ENCODE peak calls at places on chromosome 4, in five cellular contexts. K is Peyer's patch, T is choroid plexus epithelial cell, L is AG04450, G is hepatocyte. F is an unnamed sample.
A peak's percentile ranks its signal among the peaks of the same experiment; 100 is the strongest.

GRCh38 chr4:38243385-38244053 is 283.3 kb downstream of the PTTG2 start:
- DNase-seq in K (no peak), T (peak; percentile 26), L (no peak), G (peak; percentile 52), F (no peak)

GRCh38 chr4:127788517-127788916 is 6.4 kb downstream of the HSPA4L start:
- DNase-seq in K (no peak), T (peak; percentile 9), L (no peak), G (no peak), F (no peak)

GRCh38 chr4:124334119-124334518 is 378.4 kb downstream of the ANKRD50 start:
- DNase-seq in K (no peak), T (peak; percentile 93), L (peak; percentile 66), G (peak; percentile 80), F (peak; percentile 55)

GRCh38 chr4:5971077-5971447 is 47.2 kb downstream of the C4orf50 start:
- DNase-seq in K (no peak), T (no peak), L (no peak), G (no peak), F (no peak)

GRCh38 chr4:188154668-188155423 is 15.6 kb downstream of the TRIML1 start:
- DNase-seq in K (no peak), T (no peak), L (no peak), G (no peak), F (no peak)

GRCh38 chr4:91373546-91373945 is 930.2 kb upstream of the GRID2 start:
- DNase-seq in K (no peak), T (no peak), L (no peak), G (peak; percentile 5), F (no peak)

GRCh38 chr4:140426610-140427103 is 791 bp downstream of the CLGN start:
- DNase-seq in K (no peak), T (no peak), L (no peak), G (peak; percentile 19), F (no peak)

GRCh38 chr4:92381640-92382039 is 77.9 kb downstream of the GRID2 start:
- DNase-seq in K (no peak), T (peak; percentile 12), L (no peak), G (no peak), F (peak; percentile 1)

GRCh38 chr4:41560112-41560511 is 22.2 kb downstream of the LIMCH1 start:
- DNase-seq in K (no peak), T (no peak), L (no peak), G (no peak), F (no peak)

GRCh38 chr4:121705521-121705920 is 8.7 kb upstream of the ANXA5 start:
- DNase-seq in K (no peak), T (no peak), L (no peak), G (no peak), F (no peak)

GRCh38 chr4:128384091-128384520 is 96.5 kb upstream of the PGRMC2 start:
- DNase-seq in K (no peak), T (peak; percentile 89), L (no peak), G (no peak), F (no peak)

GRCh38 chr4:162347492-162348213 is 183.9 kb upstream of the FSTL5 start:
- DNase-seq in K (no peak), T (no peak), L (no peak), G (no peak), F (no peak)

GRCh38 chr4:155899891-155900290 is 3.6 kb upstream of the TDO2 start:
- DNase-seq in K (no peak), T (peak; percentile 3), L (no peak), G (no peak), F (no peak)

GRCh38 chr4:185066179-185066578 is 47.9 kb downstream of the HELT start:
- DNase-seq in K (no peak), T (no peak), L (no peak), G (no peak), F (no peak)

GRCh38 chr4:185071412-185071811 is 53.1 kb downstream of the HELT start:
- DNase-seq in K (no peak), T (peak; percentile 5), L (no peak), G (no peak), F (no peak)

GRCh38 chr4:185068837-185069236 is 50.5 kb downstream of the HELT start:
- DNase-seq in K (no peak), T (no peak), L (no peak), G (no peak), F (no peak)
- TF ChIP-seq CTCF in K (no peak), T (no peak), L (no peak), G (no peak), F (no peak)

GRCh38 chr4:115110191-115111166 is 2.9 kb downstream of the NDST4 start:
- DNase-seq in K (no peak), T (peak; percentile 46), L (no peak), G (peak; percentile 28), F (no peak)

GRCh38 chr4:115108850-115109249 is 4.6 kb downstream of the NDST4 start:
- DNase-seq in K (no peak), T (no peak), L (no peak), G (no peak), F (no peak)

GRCh38 chr4:115113382-115114106 is at the start of gene NDST4:
- DNase-seq in K (no peak), T (peak; percentile 85), L (no peak), G (peak; percentile 25), F (peak; percentile 45)
- H3K4me3 ChIP-seq in K (no peak within 1 kb of the TSS), T (peak within 1 kb of the TSS; percentile 46), L (no peak within 1 kb of the TSS), G (no peak within 1 kb of the TSS), F (peak within 1 kb of the TSS; percentile 29)

GRCh38 chr4:99723555-99724450 is 66.2 kb upstream of the C4orf54 start:
- DNase-seq in K (peak; percentile 85), T (peak; percentile 49), L (peak; percentile 63), G (peak; percentile 86), F (peak; percentile 68)
- TF ChIP-seq CTCF in K (no peak), T (no peak), L (peak; percentile 1), G (peak; percentile 35), F (no peak)

GRCh38 chr4:173722075-173722474 is 192.0 kb upstream of the HAND2 start:
- DNase-seq in K (no peak), T (no peak), L (no peak), G (no peak), F (no peak)
- H3K4me3 ChIP-seq in K (no peak overlapping the region), T (no peak overlapping the region), L (no peak overlapping the region), G (no peak overlapping the region), F (no peak overlapping the region)

DNA sequence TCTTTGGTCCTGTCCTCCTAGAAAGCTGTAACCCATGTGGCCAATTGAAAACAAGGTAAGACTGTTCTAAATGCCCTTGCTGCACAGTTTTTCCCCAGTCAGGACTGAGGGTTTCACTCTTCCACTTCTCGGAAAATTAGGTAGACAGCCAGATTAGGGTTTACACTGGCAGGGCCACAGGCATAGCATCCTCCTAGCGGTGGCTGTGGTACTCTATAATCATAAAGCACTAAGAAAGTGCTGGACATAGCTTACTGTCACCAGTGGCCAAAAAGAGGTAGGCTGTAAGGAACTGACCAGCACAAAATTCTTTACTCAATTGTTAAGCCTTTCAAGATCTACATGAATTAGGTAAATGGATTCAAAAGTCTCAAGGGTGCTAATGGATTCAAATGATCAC is 11.6 kb upstream of the USP46 start:
- DNase-seq in K (no peak), T (no peak), L (no peak), G (no peak), F (no peak)
- TF ChIP-seq CTCF in K (no peak), T (peak; percentile 5), L (no peak), G (no peak), F (no peak)

GRCh38 chr4:46387956-46388355 is 2.0 kb downstream of the GABRA2 start:
- DNase-seq in K (no peak), T (peak; percentile 6), L (no peak), G (no peak), F (no peak)
- H3K4me3 ChIP-seq in K (no peak overlapping the region), T (no peak overlapping the region), L (no peak overlapping the region), G (no peak overlapping the region), F (no peak overlapping the region)

DNA sequence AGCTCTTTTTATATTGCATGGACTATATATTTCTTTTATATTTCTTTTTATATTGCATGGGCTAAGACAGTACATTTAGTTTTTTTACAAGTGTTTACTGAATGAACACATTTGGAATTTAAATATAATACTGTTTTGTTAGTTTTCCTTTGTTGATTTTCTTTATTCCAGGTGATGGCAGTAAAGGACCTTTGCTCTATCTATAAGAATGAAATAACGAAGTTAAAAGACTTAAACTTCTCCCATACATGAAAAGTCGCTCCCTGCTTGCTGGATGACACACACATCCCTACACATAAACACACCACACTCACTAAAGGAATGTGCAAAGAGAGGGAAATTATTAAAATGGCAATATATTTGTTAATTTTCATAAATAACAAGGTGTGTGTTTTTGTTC is 102.5 kb upstream of the ANXA10 start:
- DNase-seq in K (no peak), T (peak; percentile 11), L (no peak), G (no peak), F (no peak)
- TF ChIP-seq CTCF in K (no peak), T (no peak), L (no peak), G (no peak), F (no peak)

DNA sequence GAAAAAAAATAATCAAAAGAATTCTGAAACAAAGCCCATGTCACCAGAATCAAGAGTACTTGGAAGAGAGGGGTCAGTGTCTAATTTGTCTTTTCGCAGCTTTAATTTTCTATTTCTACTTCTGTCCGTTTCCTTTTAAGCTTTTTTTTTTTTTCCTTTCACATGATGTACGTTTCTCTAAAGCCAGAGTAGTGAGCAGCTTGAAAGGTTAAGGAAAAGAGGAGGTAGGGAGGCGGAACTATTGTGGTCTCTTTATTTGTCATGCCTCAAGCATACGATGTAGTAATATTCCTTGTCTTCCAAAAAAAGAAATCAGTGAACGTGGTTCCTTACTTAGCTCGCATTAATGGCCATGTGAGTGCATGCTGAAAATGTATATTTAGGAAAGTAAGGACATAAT is 311.5 kb downstream of the TENM3 start:
- DNase-seq in K (no peak), T (no peak), L (no peak), G (no peak), F (no peak)
- H3K4me3 ChIP-seq in K (no peak overlapping the region), T (no peak overlapping the region), L (no peak overlapping the region), G (no peak overlapping the region), F (no peak overlapping the region)